ENCODE peak calls at places on chromosome 14, in five cellular contexts. One of them, this sample, is unnamed.

GRCh38 chr14:100362311-100362927 is 39.3 kb downstream of the SLC25A47 start:
- DNase-seq in HepG2: no peak
- DNase-seq in GM12878: no peak
- DNase-seq in HEK293T: no peak
- DNase-seq in K562: no peak
- DNase-seq in this sample: no peak

GRCh38 chr14:23396126-23396525 is 11.9 kb downstream of the MYH6 start:
- DNase-seq in HepG2: no peak
- DNase-seq in HEK293T: no peak
- DNase-seq in GM12878: no peak
- DNase-seq in K562: no peak
- DNase-seq in this sample: no peak

GRCh38 chr14:100862277-100862676 is 36.4 kb downstream of the MEG3 start:
- DNase-seq in K562: peak
- DNase-seq in HepG2: no peak
- DNase-seq in GM12878: no peak
- DNase-seq in HEK293T: no peak
- DNase-seq in this sample: no peak

GRCh38 chr14:71267691-71268090 is 360.4 kb downstream of the PCNX1 start:
- DNase-seq in HepG2: no peak
- DNase-seq in GM12878: no peak
- DNase-seq in HEK293T: no peak
- DNase-seq in K562: no peak
- DNase-seq in this sample: no peak

GRCh38 chr14:69259531-69260245 is at the start of gene GALNT16:
- DNase-seq in HEK293T: peak
- DNase-seq in GM12878: no peak
- DNase-seq in HepG2: no peak
- DNase-seq in K562: peak
- DNase-seq in this sample: peak

GRCh38 chr14:24954037-24954696 is 95.8 kb downstream of the STXBP6 start:
- DNase-seq in HepG2: no peak
- DNase-seq in GM12878: peak
- DNase-seq in HEK293T: no peak
- DNase-seq in K562: no peak
- DNase-seq in this sample: no peak

GRCh38 chr14:101251812-101252442 is 309.4 kb upstream of the DIO3 start:
- DNase-seq in HEK293T: no peak
- DNase-seq in HepG2: no peak
- DNase-seq in K562: no peak
- DNase-seq in GM12878: no peak
- DNase-seq in this sample: peak

GRCh38 chr14:75247286-75247922 is 31.2 kb upstream of the FOS start:
- DNase-seq in GM12878: peak
- DNase-seq in HepG2: peak
- DNase-seq in HEK293T: no peak
- DNase-seq in K562: no peak
- DNase-seq in this sample: no peak

GRCh38 chr14:23321572-23322547 is 603 bp downstream of the PABPN1 start:
- DNase-seq in HEK293T: peak
- DNase-seq in K562: peak
- DNase-seq in GM12878: no peak
- DNase-seq in HepG2: peak
- DNase-seq in this sample: peak

GRCh38 chr14:70166530-70167203 is 22.1 kb downstream of the SLC8A3 start:
- DNase-seq in HepG2: no peak
- DNase-seq in GM12878: no peak
- DNase-seq in K562: no peak
- DNase-seq in HEK293T: no peak
- DNase-seq in this sample: no peak

GRCh38 chr14:103634156-103634555 is 5.1 kb downstream of the KLC1 start:
- DNase-seq in HepG2: no peak
- DNase-seq in GM12878: no peak
- DNase-seq in K562: no peak
- DNase-seq in HEK293T: no peak
- DNase-seq in this sample: no peak

GRCh38 chr14:58104808-58105207 is 47.2 kb downstream of the ARMH4 start:
- DNase-seq in HepG2: no peak
- DNase-seq in K562: no peak
- DNase-seq in HEK293T: no peak
- DNase-seq in GM12878: no peak
- DNase-seq in this sample: no peak

DNA sequence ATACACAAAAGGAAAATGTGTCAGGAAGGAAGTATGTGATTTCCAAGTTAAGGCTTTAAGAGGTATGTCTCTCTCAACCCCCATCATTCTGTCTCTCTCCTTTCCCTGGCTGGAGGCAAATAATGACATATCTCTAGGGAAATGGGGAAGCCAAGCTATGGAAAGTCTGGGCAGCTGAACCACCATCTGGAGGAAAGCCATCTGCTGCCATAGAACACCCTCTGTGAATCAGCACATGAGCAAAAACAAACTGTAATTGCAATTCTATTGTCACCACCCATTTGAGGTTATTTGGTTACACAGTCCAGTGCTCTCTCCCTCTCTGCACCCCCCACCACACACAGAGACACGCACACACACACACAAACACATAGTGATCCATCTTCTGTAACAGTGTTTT is 766.2 kb downstream of the FLRT2 start:
- DNase-seq in HEK293T: no peak
- DNase-seq in HepG2: no peak
- DNase-seq in K562: no peak
- DNase-seq in GM12878: no peak
- DNase-seq in this sample: no peak
- TF ChIP-seq FOXM1 in HEK293T: no peak
- TF ChIP-seq FOXM1 in HepG2: no peak
- TF ChIP-seq FOXM1 in K562: no peak
- TF ChIP-seq FOXM1 in GM12878: no peak
- TF ChIP-seq FOXM1 in this sample: no peak

GRCh38 chr14:93156693-93157369 is 27.9 kb downstream of the MOAP1 start:
- DNase-seq in GM12878: no peak
- DNase-seq in HepG2: no peak
- DNase-seq in K562: no peak
- DNase-seq in HEK293T: no peak
- DNase-seq in this sample: no peak
- TF ChIP-seq FOXM1 in GM12878: no peak
- TF ChIP-seq FOXM1 in HepG2: no peak
- TF ChIP-seq FOXM1 in K562: no peak
- TF ChIP-seq FOXM1 in HEK293T: no peak
- TF ChIP-seq FOXM1 in this sample: no peak

DNA sequence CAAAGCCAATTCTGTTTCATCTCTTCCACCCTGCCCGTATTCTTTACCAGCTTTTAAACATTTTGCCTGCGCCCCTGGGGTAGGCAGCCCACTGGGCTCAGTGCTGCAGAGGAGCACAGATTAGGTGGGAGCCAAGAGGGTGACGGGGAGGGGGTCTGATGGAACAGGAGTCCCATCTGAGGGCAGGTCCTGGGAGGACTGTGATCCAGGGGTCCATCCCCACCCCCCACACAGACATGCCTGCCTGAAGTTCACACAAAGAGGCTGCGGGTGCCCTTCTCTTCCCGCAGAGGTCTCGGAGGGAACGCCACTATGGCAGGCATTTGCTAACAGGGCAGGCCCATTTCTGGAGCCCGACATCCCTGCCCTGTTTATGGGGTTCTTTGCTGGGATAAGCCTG is 12.7 kb downstream of the VASH1 start:
- DNase-seq in HepG2: no peak
- DNase-seq in K562: no peak
- DNase-seq in HEK293T: no peak
- DNase-seq in GM12878: no peak
- DNase-seq in this sample: no peak
- TF ChIP-seq FOXM1 in HepG2: no peak
- TF ChIP-seq FOXM1 in K562: no peak
- TF ChIP-seq FOXM1 in HEK293T: no peak
- TF ChIP-seq FOXM1 in GM12878: no peak
- TF ChIP-seq FOXM1 in this sample: no peak

GRCh38 chr14:99320105-99320572 is 48.1 kb upstream of the BCL11B start:
- DNase-seq in GM12878: peak
- DNase-seq in HepG2: peak
- DNase-seq in K562: peak
- DNase-seq in HEK293T: peak
- DNase-seq in this sample: peak
- TF ChIP-seq FOXM1 in GM12878: no peak
- TF ChIP-seq FOXM1 in HepG2: no peak
- TF ChIP-seq FOXM1 in K562: no peak
- TF ChIP-seq FOXM1 in HEK293T: no peak
- TF ChIP-seq FOXM1 in this sample: no peak